ENCODE peak calls at places on chromosomes 1 and 21, in ten cellular contexts. C is uterus, G is B cell, S is fibroblast of villous mesenchyme, M is heart left ventricle, U is psoas muscle, J is astrocyte of the spinal cord, V is tibial artery, N is lower leg skin, A is neural progenitor cell. F is an unnamed sample.

GRCh38 chr1:38046333-38046883 is at the start of gene POU3F1:
- DNase-seq in V (no peak), A (peak), N (no peak), U (no peak), G (no peak), C (peak), M (no peak), S (no peak), J (no peak), F (no peak)

GRCh38 chr1:207031632-207032258 is 811 bp downstream of the C1orf116 start:
- DNase-seq in U (no peak), V (no peak), G (no peak), J (no peak), S (no peak), N (peak), A (no peak), C (no peak), M (no peak), F (no peak)

GRCh38 chr1:229156819-229157218 is 114.1 kb upstream of the RAB4A start:
- DNase-seq in U (no peak), V (peak), N (no peak), J (no peak), M (no peak), A (peak), S (peak), C (no peak), G (no peak), F (no peak)

GRCh38 chr1:159172599-159173291 is 1.3 kb downstream of the CADM3 start:
- DNase-seq in S (no peak), N (peak), J (no peak), M (peak), V (peak), U (peak), G (no peak), A (peak), C (no peak), F (no peak)

GRCh38 chr1:45299981-45300668 is 26.6 kb upstream of the HPDL start:
- DNase-seq in A (peak), M (no peak), N (no peak), S (peak), J (peak), G (peak), C (peak), V (peak), U (no peak), F (no peak)

GRCh38 chr1:37930246-37931142 is 16.4 kb downstream of the INPP5B start:
- DNase-seq in C (no peak), M (no peak), S (peak), U (no peak), J (no peak), V (no peak), A (no peak), N (no peak), G (no peak), F (no peak)

GRCh38 chr21:19540287-19540686 is 1136.7 kb upstream of the TMPRSS15 start:
- DNase-seq in V (no peak), M (no peak), N (no peak), J (no peak), A (no peak), U (no peak), S (no peak), C (no peak), G (no peak), F (no peak)

GRCh38 chr1:31788138-31788824 is 24.1 kb upstream of the ADGRB2 start:
- DNase-seq in J (peak), U (peak), S (peak), M (peak), C (peak), A (peak), V (peak), N (peak), G (peak), F (peak)

GRCh38 chr21:46168238-46168637 is 12.9 kb upstream of the FTCD start:
- DNase-seq in U (no peak), V (peak), M (peak), N (peak), S (no peak), G (no peak), C (no peak), J (no peak), A (no peak), F (no peak)

GRCh38 chr1:45266151-45266801 is 59.9 kb upstream of the ZSWIM5 start:
- DNase-seq in N (no peak), G (no peak), V (peak), C (peak), M (peak), S (peak), A (no peak), U (peak), J (peak), F (no peak)

GRCh38 chr1:172359531-172359991 is 60.9 kb upstream of the C1orf105 start:
- DNase-seq in S (peak), M (no peak), V (no peak), G (no peak), U (no peak), N (no peak), C (no peak), J (peak), A (no peak), F (no peak)

GRCh38 chr1:235329139-235329808 is 904 bp downstream of the GGPS1 start:
- DNase-seq in S (peak), G (peak), V (no peak), C (peak), J (no peak), A (peak), M (peak), N (peak), U (no peak), F (peak)

GRCh38 chr21:22871692-22872091 is 1873.5 kb downstream of the NCAM2 start:
- DNase-seq in S (no peak), U (no peak), A (no peak), G (no peak), J (no peak), N (no peak), M (no peak), V (no peak), C (no peak), F (no peak)
- TF ChIP-seq CTCF in S (no peak), U (no peak), A (no peak), G (no peak), J (no peak), N (no peak), M (no peak), V (no peak), C (no peak), F (no peak)

DNA sequence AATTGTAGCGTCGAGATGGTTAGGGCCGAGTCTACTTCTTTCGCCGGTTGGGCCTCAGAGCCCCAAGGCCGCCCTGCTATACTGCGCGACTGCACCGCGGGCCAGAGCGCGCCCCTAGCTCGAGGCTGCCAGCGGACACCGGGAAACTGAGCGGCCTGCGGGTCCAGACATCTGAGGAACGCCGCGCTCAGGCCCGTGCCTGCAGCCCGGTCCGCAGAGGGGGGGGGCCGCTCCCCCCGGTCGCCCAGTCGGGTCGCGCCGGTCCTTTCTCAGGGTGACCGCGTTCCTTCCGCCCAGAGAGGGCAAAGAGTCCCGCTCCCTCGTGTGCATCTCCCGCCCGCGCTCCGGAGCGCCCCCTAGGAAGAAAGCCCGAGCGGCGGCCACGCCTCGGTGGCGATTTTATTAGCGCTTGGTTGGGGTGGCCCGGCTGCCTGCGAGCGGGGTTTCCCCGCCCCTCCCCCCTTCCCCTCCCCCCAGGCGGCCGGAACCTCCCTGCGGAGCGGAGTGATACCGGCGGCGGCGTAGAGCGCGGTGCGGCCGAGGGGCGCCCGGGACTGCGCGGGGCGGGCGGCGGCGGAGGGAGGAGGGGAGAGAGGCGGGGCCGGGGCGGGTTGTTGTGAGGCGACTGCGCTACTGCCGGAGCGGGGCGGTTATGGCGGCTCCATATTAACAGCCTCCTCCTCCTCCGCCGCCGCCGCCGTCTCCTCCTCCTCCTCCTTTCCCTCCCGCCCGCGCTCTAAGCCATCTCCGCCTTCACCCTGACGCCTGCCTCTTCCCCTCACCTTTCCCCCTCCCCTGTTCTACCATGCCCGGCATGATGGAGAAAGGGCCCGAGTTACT is at the start of gene RCOR3:
- DNase-seq in S (peak), M (peak), C (peak), U (peak), N (peak), G (peak), V (peak), J (peak), A (peak), F (peak)
- TF ChIP-seq CTCF in S (peak), M (peak), C (peak), U (peak), N (peak), G (peak), V (peak), J (peak), A (peak), F (peak)

GRCh38 chr1:156319664-156320063 is 18.4 kb downstream of the CCT3 start:
- DNase-seq in C (no peak), V (no peak), G (peak), S (peak), A (no peak), M (no peak), U (no peak), N (no peak), J (peak), F (no peak)
- TF ChIP-seq CTCF in C (peak), V (peak), G (peak), S (peak), A (peak), M (peak), U (peak), N (no peak), J (peak), F (peak)

DNA sequence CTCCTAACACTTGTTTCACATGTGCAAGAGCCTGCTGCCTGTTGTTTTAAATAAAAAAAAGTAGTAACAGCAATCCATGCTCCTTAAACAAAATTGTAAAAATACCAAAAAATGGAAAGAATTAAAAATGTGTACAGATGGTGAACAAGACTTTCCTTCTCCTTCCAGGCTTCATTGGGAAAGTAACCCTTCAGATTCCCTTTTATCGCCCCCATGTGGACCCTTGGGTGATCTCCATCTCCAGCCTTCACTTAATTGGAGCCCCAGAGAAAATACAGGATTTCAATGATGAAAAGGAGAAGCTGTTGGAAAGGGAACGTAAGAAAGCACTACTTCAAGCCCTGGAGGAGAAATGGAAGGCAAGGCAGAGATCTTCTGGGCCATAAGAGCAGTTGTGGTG is 14.2 kb downstream of the VPS13D start:
- DNase-seq in A (peak), U (no peak), G (peak), V (no peak), M (no peak), S (peak), N (no peak), C (no peak), J (no peak), F (no peak)
- TF ChIP-seq CTCF in A (peak), U (no peak), G (peak), V (no peak), M (no peak), S (peak), N (no peak), C (no peak), J (peak), F (peak)

GRCh38 chr1:205229399-205229861 is 1.7 kb downstream of the TMCC2 start:
- DNase-seq in G (peak), V (peak), N (peak), S (peak), J (peak), C (peak), U (peak), M (peak), A (peak), F (no peak)
- TF ChIP-seq CTCF in G (peak), V (no peak), N (no peak), S (peak), J (peak), C (peak), U (peak), M (no peak), A (peak), F (no peak)

DNA sequence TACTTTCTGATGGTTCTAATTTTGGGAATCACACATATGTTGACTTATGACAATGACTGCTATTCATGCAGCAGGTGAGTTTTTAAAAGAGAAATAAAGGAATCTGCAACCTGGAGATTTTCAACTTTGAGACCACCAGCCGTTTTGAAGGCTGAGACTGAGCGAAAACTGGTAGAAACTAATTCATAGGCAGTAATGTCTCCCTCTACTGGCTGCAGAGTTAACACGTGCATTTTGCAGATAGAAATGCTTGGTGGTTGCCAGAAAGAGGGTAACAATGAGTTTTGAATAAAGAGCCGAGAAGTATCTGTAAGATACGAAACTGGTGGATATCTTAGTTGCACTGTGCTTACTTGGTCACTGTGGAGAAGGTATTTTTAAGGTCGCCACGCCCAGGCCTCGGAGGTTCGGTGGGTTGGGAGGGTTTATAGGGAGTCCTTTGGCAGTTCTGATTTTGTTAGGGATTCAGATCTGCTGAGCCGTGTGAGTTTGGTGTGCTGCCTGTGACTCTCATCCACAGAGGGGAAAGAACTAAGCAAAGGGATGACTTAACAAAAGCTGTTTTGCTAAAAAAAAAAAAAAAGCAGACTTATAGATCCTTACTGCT is 83.0 kb downstream of the RYR2 start:
- DNase-seq in J (no peak), S (peak), A (peak), V (no peak), G (no peak), M (no peak), C (no peak), U (no peak), N (no peak), F (no peak)
- TF ChIP-seq CTCF in J (no peak), S (peak), A (peak), V (peak), G (no peak), M (peak), C (no peak), U (no peak), N (no peak), F (no peak)

GRCh38 chr1:111604931-111605330 is 14.7 kb upstream of the RAP1A start:
- DNase-seq in S (no peak), M (no peak), G (no peak), U (no peak), A (no peak), V (no peak), J (peak), N (no peak), C (no peak), F (no peak)

GRCh38 chr1:111603979-111604378 is 15.6 kb upstream of the RAP1A start:
- DNase-seq in N (no peak), V (no peak), C (no peak), G (peak), U (no peak), M (no peak), A (no peak), S (no peak), J (no peak), F (no peak)

GRCh38 chr1:111602974-111603373 is 16.6 kb upstream of the RAP1A start:
- DNase-seq in J (no peak), C (no peak), V (no peak), M (no peak), A (no peak), N (no peak), S (no peak), G (no peak), U (no peak), F (no peak)

GRCh38 chr1:111602302-111602701 is 17.3 kb upstream of the RAP1A start:
- DNase-seq in N (no peak), S (no peak), M (no peak), J (no peak), A (no peak), V (no peak), C (no peak), G (peak), U (no peak), F (no peak)

GRCh38 chr1:111605553-111605952 is 14.0 kb upstream of the RAP1A start:
- DNase-seq in V (peak), G (no peak), S (peak), U (peak), C (no peak), M (no peak), J (peak), A (no peak), N (peak), F (no peak)
- TF ChIP-seq CTCF in V (no peak), G (no peak), S (no peak), U (no peak), C (no peak), M (no peak), J (no peak), A (no peak), N (no peak), F (no peak)